ENCODE peak calls at places on chromosomes 12 and 14, in five cellular contexts. G is CD4-positive, alpha-beta T cell; L is MCF 10A; E is islet precursor cell; O is foreskin fibroblast. T is an unnamed sample.

GRCh38 chr12:116161588-116161987 is 115.9 kb downstream of the MED13L start:
- DNase-seq in G (no peak), O (no peak), E (no peak), L (peak; percentile 63), T (no peak)

GRCh38 chr14:67345583-67345982 is 14.0 kb downstream of the ATP6V1D start:
- DNase-seq in E (no peak), G (no peak), L (no peak), O (no peak), T (no peak)

GRCh38 chr12:53944209-53944608 is 5.6 kb downstream of the HOXC13 start:
- DNase-seq in L (no peak), O (no peak), E (peak; percentile 17), G (no peak), T (no peak)

GRCh38 chr12:93514853-93515252 is 47.5 kb downstream of the MRPL42 start:
- DNase-seq in G (no peak), E (no peak), L (peak; percentile 36), O (peak; percentile 61), T (no peak)

GRCh38 chr14:20620798-20621478 is 20.6 kb downstream of the OR6S1 start:
- DNase-seq in G (no peak), E (no peak), O (no peak), L (peak; percentile 17), T (no peak)

GRCh38 chr14:72614891-72615410 is 278.9 kb downstream of the DPF3 start:
- DNase-seq in E (peak; percentile 48), O (no peak), L (no peak), G (no peak), T (no peak)

GRCh38 chr12:121713257-121714155 is 954 bp downstream of the TMEM120B start:
- DNase-seq in G (no peak), L (peak; percentile 9), E (no peak), O (no peak), T (peak; percentile 64)

GRCh38 chr12:79557690-79558315 is 133.0 kb downstream of the PAWR start:
- DNase-seq in E (no peak), L (no peak), G (no peak), O (no peak), T (no peak)

GRCh38 chr12:40117818-40118217 is 11.9 kb upstream of the SLC2A13 start:
- DNase-seq in E (no peak), G (no peak), O (no peak), L (no peak), T (no peak)

GRCh38 chr14:101442451-101442850 is 118.8 kb upstream of the DIO3 start:
- DNase-seq in L (no peak), G (peak; percentile 63), E (no peak), O (no peak), T (no peak)

GRCh38 chr14:98366429-98366828 is 905.6 kb downstream of the BCL11B start:
- DNase-seq in G (no peak), L (no peak), O (no peak), E (no peak), T (no peak)

GRCh38 chr12:49631336-49631907 is 8.1 kb downstream of the PRPF40B start:
- DNase-seq in O (no peak), G (no peak), E (no peak), L (no peak), T (peak; percentile 9)

GRCh38 chr14:73462078-73462715 is 3.9 kb upstream of the NUMB start:
- DNase-seq in G (no peak), O (no peak), L (peak; percentile 85), E (no peak), T (peak; percentile 41)

GRCh38 chr14:38205949-38206665 is 1.6 kb upstream of the SSTR1 start:
- DNase-seq in L (no peak), E (no peak), O (no peak), G (no peak), T (no peak)

GRCh38 chr12:70920251-70920851 is at the start of gene PTPRR:
- DNase-seq in E (peak; percentile 84), O (no peak), L (no peak), G (no peak), T (peak; percentile 17)

T was measured in D341Med.